ENCODE peak calls at places on chromosomes 13 and 19, in ten cellular contexts. F is activated CD8-positive, alpha-beta memory T cell treated with anti-CD3 and anti-CD28 coated beads for 24 hours; I is psoas muscle; S is T-cell; E is cardiac muscle cell; J is right lobe of liver; N is spleen; Q is DMS153; M is CD4-positive, alpha-beta T cell; V is neural progenitor cell. D is an unnamed sample.

GRCh38 chr13:51620165-51620983 is 36.1 kb downstream of the WDFY2 start:
- DNase-seq in F (no peak), N (no peak), E (no peak), M (no peak), I (peak), Q (no peak), V (no peak), J (no peak), S (no peak), D (no peak)

GRCh38 chr19:49425922-49426592 is 869 bp downstream of the GFY start:
- DNase-seq in J (no peak), S (no peak), M (no peak), I (no peak), N (no peak), E (no peak), F (no peak), Q (peak), V (peak), D (no peak)

GRCh38 chr19:2952953-2953481 is 8.2 kb upstream of the ZNF77 start:
- DNase-seq in I (no peak), V (no peak), S (no peak), F (no peak), N (no peak), E (no peak), J (peak), Q (peak), M (no peak), D (no peak)

GRCh38 chr19:3977242-3978143 is 6.6 kb upstream of the DAPK3 start:
- DNase-seq in S (no peak), J (peak), E (no peak), I (peak), M (no peak), V (no peak), N (no peak), Q (no peak), F (peak), D (no peak)

GRCh38 chr19:36225219-36225892 is 10.4 kb downstream of the ZNF146 start:
- DNase-seq in I (no peak), J (no peak), Q (no peak), M (no peak), V (no peak), S (no peak), F (no peak), E (peak), N (no peak), D (no peak)

GRCh38 chr19:20858218-20858617 is 64.8 kb upstream of the ZNF85 start:
- DNase-seq in E (no peak), J (no peak), Q (no peak), N (no peak), F (no peak), V (peak), M (no peak), S (no peak), I (no peak), D (no peak)

GRCh38 chr19:13995017-13995728 is 10.9 kb downstream of the RFX1 start:
- DNase-seq in I (peak), N (no peak), M (no peak), S (no peak), J (peak), Q (no peak), E (peak), F (no peak), V (no peak), D (peak)

GRCh38 chr19:7850429-7850819 is 20.4 kb downstream of the EVI5L start:
- DNase-seq in E (no peak), Q (no peak), J (no peak), S (no peak), F (no peak), N (no peak), V (no peak), M (no peak), I (no peak), D (no peak)

GRCh38 chr19:35029737-35030256 is 473 bp upstream of the SCN1B start:
- DNase-seq in I (no peak), S (no peak), F (peak), V (no peak), N (no peak), J (no peak), Q (no peak), M (no peak), E (no peak), D (no peak)

GRCh38 chr19:49614096-49614857 is 23.3 kb downstream of the PRR12 start:
- DNase-seq in N (no peak), I (no peak), J (no peak), F (no peak), S (no peak), Q (no peak), M (no peak), E (peak), V (no peak), D (peak)

GRCh38 chr13:86692291-86692690 is 893.1 kb upstream of the SLITRK6 start:
- DNase-seq in J (no peak), I (no peak), M (no peak), F (no peak), N (no peak), S (no peak), V (no peak), E (no peak), Q (peak), D (no peak)

GRCh38 chr13:86002921-86003488 is 203.8 kb upstream of the SLITRK6 start:
- DNase-seq in F (no peak), V (peak), S (no peak), E (no peak), M (no peak), Q (peak), J (no peak), I (no peak), N (no peak), D (no peak)

GRCh38 chr13:33070713-33071112 is 54.5 kb downstream of the KL start:
- DNase-seq in Q (no peak), V (no peak), N (no peak), I (no peak), S (no peak), M (no peak), F (no peak), J (no peak), E (no peak), D (no peak)

GRCh38 chr13:41054212-41054877 is 7.0 kb upstream of the WBP4 start:
- DNase-seq in V (peak), N (no peak), I (no peak), M (no peak), J (no peak), S (no peak), Q (peak), E (peak), F (no peak), D (peak)

GRCh38 chr19:47778954-47779351 is 450 bp downstream of the SELENOW start:
- DNase-seq in M (no peak), I (peak), S (no peak), E (peak), F (no peak), V (peak), N (no peak), J (peak), Q (no peak), D (no peak)

GRCh38 chr19:49801401-49801888 is 11.6 kb downstream of the FUZ start:
- DNase-seq in N (no peak), I (no peak), J (no peak), M (no peak), S (no peak), V (no peak), E (no peak), F (no peak), Q (no peak), D (no peak)